ENCODE peak calls at places on chromosomes 7 and 10, in four cellular contexts. S is right atrium auricular region, L is HCT116, D is A549. Q is an unnamed sample.

GRCh38 chr7:46133076-46133475 is 212.0 kb upstream of the IGFBP3 start:
- DNase-seq in D (no peak), S (no peak), L (no peak), Q (no peak)

GRCh38 chr7:71507665-71508064 is 375.7 kb downstream of the GALNT17 start:
- DNase-seq in L (no peak), D (no peak), S (no peak), Q (no peak)

GRCh38 chr7:116327135-116327534 is 116.8 kb downstream of the TES start:
- DNase-seq in D (no peak), S (no peak), L (no peak), Q (no peak)

GRCh38 chr7:144100607-144101006 is 8.8 kb upstream of the OR2A2 start:
- DNase-seq in S (no peak), L (no peak), D (no peak), Q (no peak)

GRCh38 chr7:18572885-18573284 is 77.3 kb downstream of the HDAC9 start:
- DNase-seq in S (no peak), L (no peak), D (no peak), Q (no peak)

GRCh38 chr7:15123901-15124300 is 221.3 kb upstream of the DGKB start:
- DNase-seq in L (no peak), S (no peak), D (no peak), Q (no peak)

GRCh38 chr10:91643700-91644099 is 10.8 kb upstream of the PPP1R3C start:
- DNase-seq in D (peak), L (no peak), S (no peak), Q (no peak)

GRCh38 chr10:133336131-133337078 is at the start of gene CALY:
- DNase-seq in D (peak), L (no peak), S (no peak), Q (no peak)

GRCh38 chr10:90865400-90865799 is 6.4 kb upstream of the RPP30 start:
- DNase-seq in S (no peak), L (no peak), D (no peak), Q (no peak)

GRCh38 chr10:31912898-31913847 is 15.5 kb downstream of the ARHGAP12 start:
- DNase-seq in D (no peak), S (no peak), L (no peak), Q (no peak)

GRCh38 chr10:68402271-68402670 is 4.8 kb downstream of the RUFY2 start:
- DNase-seq in L (no peak), D (no peak), S (no peak), Q (no peak)

GRCh38 chr10:11835061-11835460 is 11.9 kb downstream of the PROSER2 start:
- DNase-seq in S (no peak), D (no peak), L (no peak), Q (no peak)

GRCh38 chr7:80764132-80764531 is 125.7 kb downstream of the CD36 start:
- DNase-seq in S (no peak), L (no peak), D (no peak), Q (no peak)

GRCh38 chr10:55631071-55631654 is 729.9 kb downstream of the ZWINT start:
- DNase-seq in S (peak), D (peak), L (no peak), Q (no peak)

GRCh38 chr7:44976040-44976745 is 2.6 kb downstream of the MYO1G start:
- DNase-seq in L (no peak), S (no peak), D (no peak), Q (no peak)

GRCh38 chr10:89029785-89030437 is 39.3 kb downstream of the FAS start:
- DNase-seq in S (peak), L (peak), D (peak), Q (no peak)

GRCh38 chr10:33421789-33422188 is 87.3 kb upstream of the NRP1 start:
- DNase-seq in D (peak), L (no peak), S (peak), Q (no peak)

GRCh38 chr7:831596-832291 is 532 bp upstream of the SUN1 start:
- DNase-seq in D (peak), S (no peak), L (peak), Q (peak)

GRCh38 chr10:72904806-72905205 is 11.3 kb downstream of the OIT3 start:
- DNase-seq in D (no peak), L (no peak), S (no peak), Q (no peak)

GRCh38 chr10:47049056-47049851 is 138.0 kb downstream of the PTPN20 start:
- DNase-seq in L (no peak), S (no peak), D (no peak), Q (no peak)

GRCh38 chr7:111098011-111098925 is 7.3 kb downstream of the LRRN3 start:
- DNase-seq in L (peak), S (no peak), D (peak), Q (no peak)

GRCh38 chr7:30478349-30479228 is at the start of gene NOD1:
- DNase-seq in L (peak), D (peak), S (peak), Q (no peak)

GRCh38 chr7:17233643-17234397 is 64.6 kb upstream of the AHR start:
- DNase-seq in S (no peak), L (no peak), D (no peak), Q (no peak)

GRCh38 chr10:63767512-63767911 is 246.3 kb downstream of the REEP3 start:
- DNase-seq in L (no peak), S (no peak), D (peak), Q (no peak)

GRCh38 chr10:106615081-106615480 is 549.4 kb downstream of the SORCS1 start:
- DNase-seq in L (no peak), D (no peak), S (no peak), Q (no peak)

GRCh38 chr10:42866115-42866995 is 83.8 kb downstream of the BMS1 start:
- DNase-seq in L (peak), S (peak), D (peak), Q (no peak)

GRCh38 chr10:103736763-103737162 is 118.6 kb downstream of the SH3PXD2A start:
- DNase-seq in D (peak), S (no peak), L (peak), Q (no peak)

GRCh38 chr10:36771725-36772124 is 353.7 kb upstream of the ANKRD30A start:
- DNase-seq in L (no peak), S (no peak), D (no peak), Q (no peak)

GRCh38 chr10:43863859-43864591 is 215.3 kb upstream of the ZNF32 start:
- DNase-seq in S (peak), L (no peak), D (peak), Q (no peak)

GRCh38 chr7:20596653-20597052 is 18.8 kb upstream of the ABCB5 start:
- DNase-seq in D (no peak), L (no peak), S (no peak), Q (peak)

GRCh38 chr7:94022550-94022949 is 18.4 kb upstream of the BET1 start:
- DNase-seq in D (no peak), L (no peak), S (no peak), Q (no peak)

GRCh38 chr7:105521027-105521730 is 892 bp downstream of the PUS7 start:
- DNase-seq in L (no peak), D (peak), S (peak), Q (no peak)

GRCh38 chr10:71396714-71397339 is at the start of gene CDH23:
- DNase-seq in L (no peak), S (peak), D (peak), Q (no peak)

GRCh38 chr7:111198255-111198654 is 107.3 kb downstream of the LRRN3 start:
- DNase-seq in S (no peak), L (peak), D (peak), Q (peak)

GRCh38 chr10:6597478-6597877 is 17.4 kb upstream of the PRKCQ start:
- DNase-seq in D (no peak), S (no peak), L (no peak), Q (no peak)

GRCh38 chr7:151249034-151249731 is 689 bp upstream of the SMARCD3 start:
- DNase-seq in L (no peak), D (peak), S (peak), Q (no peak)

GRCh38 chr7:151246161-151247015 is 2.1 kb downstream of the SMARCD3 start:
- DNase-seq in S (no peak), D (peak), L (no peak), Q (no peak)

GRCh38 chr7:151247016-151247580 is 1.4 kb downstream of the SMARCD3 start:
- DNase-seq in D (no peak), S (no peak), L (no peak), Q (no peak)

GRCh38 chr7:151248191-151249033 is at the start of gene SMARCD3:
- DNase-seq in S (peak), L (no peak), D (peak), Q (no peak)

GRCh38 chr7:151247611-151248176 is 800 bp downstream of the SMARCD3 start:
- DNase-seq in L (no peak), D (no peak), S (no peak), Q (no peak)
- H3K27ac ChIP-seq in L (peak), D (peak), S (peak), Q (no peak)

DNA sequence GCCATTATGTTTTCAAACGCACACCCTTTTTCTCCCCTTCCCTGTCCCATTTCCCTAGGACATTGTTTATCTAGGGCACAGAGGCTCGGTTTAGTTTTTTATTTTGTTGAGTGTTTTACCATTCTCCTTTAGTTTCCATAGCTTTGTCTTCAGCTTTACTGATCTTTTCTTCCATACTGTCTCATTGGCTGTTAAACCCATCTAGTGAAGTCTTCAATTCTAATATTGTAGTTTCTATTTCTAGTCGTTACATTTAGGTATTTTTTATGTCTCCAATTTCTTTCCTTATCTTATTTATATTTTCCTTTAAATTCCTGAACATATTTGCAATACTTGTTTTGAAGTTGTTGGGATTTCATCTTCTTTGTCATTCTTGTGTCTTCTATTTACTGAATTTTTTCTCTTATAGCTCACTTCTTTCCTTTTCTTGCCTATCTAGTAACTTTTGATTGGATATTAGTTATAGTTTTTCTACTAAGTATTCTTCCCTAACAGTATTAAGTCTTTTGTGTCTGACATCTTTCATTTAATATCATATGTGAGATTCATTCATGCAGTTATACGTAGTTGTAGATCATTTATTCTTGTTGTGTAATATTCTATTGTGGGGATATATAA is 41.0 kb upstream of the SH2D4B start:
- DNase-seq in S (no peak), D (no peak), L (no peak), Q (no peak)
- H3K27ac ChIP-seq in S (peak), D (peak), L (peak), Q (peak)

GRCh38 chr7:42572046-42572445 is 335.0 kb upstream of the GLI3 start:
- DNase-seq in D (no peak), L (no peak), S (no peak), Q (no peak)
- H3K27ac ChIP-seq in D (no peak), L (no peak), S (no peak), Q (no peak)

DNA sequence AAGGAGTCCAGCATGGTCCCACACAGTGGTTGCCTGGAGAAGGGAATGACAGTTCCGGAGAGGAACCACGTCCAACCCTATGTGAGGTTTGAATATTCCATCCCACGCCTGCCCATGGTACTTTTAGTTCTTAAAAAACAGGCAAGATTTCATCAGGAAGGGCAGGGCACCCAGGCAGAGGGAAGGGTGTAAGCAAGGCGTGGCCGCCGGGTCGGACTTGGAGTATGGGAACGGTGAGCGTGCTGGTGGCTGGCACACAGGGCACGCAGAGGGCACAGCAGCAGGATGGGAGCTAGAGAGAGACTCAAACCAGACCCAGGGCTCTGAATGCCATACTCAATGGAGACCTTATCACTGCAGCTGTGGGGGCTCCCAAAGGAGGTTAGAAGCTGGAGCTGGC is 34.3 kb downstream of the FAM53B start:
- DNase-seq in D (no peak), L (no peak), S (peak), Q (no peak)
- H3K27ac ChIP-seq in D (peak), L (no peak), S (peak), Q (peak)

GRCh38 chr7:140192176-140192575 is 15.4 kb upstream of the KDM7A start:
- DNase-seq in L (no peak), D (no peak), S (no peak), Q (no peak)
- H3K27ac ChIP-seq in L (no peak), D (no peak), S (no peak), Q (no peak)

Q was measured in epithelial cell of prostate.